ENCODE peak calls at places on chromosomes 1 and 21, in four cellular contexts. Z is GM23338, R is HuH-7.5, F is fibroblast of the conjunctiva. L is an unnamed sample.
A peak's percentile ranks its signal among the peaks of the same experiment; 100 is the strongest.

GRCh38 chr1:157034137-157034800 is 11.3 kb downstream of the ARHGEF11 start:
- DNase-seq in Z (no peak), R (no peak), F (no peak), L (no peak)

GRCh38 chr21:43719748-43720538 is 1.0 kb downstream of the PDXK start:
- DNase-seq in Z (no peak), R (no peak), F (no peak), L (peak; percentile 31)

GRCh38 chr1:75901371-75901770 is 30.8 kb downstream of the ASB17 start:
- DNase-seq in Z (no peak), R (no peak), F (no peak), L (no peak)

GRCh38 chr1:60911980-60912692 is 170.2 kb upstream of the NFIA start:
- DNase-seq in Z (peak; percentile 69), R (no peak), F (no peak), L (no peak)

GRCh38 chr1:209421186-209421585 is 162.3 kb upstream of the CAMK1G start:
- DNase-seq in Z (no peak), R (no peak), F (no peak), L (no peak)

GRCh38 chr1:233289676-233290075 is 5.8 kb downstream of the PCNX2 start:
- DNase-seq in Z (peak; percentile 87), R (no peak), F (no peak), L (no peak)

GRCh38 chr1:3248416-3249141 is 179.6 kb downstream of the PRDM16 start:
- DNase-seq in Z (no peak), R (no peak), F (no peak), L (no peak)

GRCh38 chr1:97159342-97159741 is 437.8 kb downstream of the PTBP2 start:
- DNase-seq in Z (no peak), R (no peak), F (no peak), L (no peak)

GRCh38 chr1:100597069-100597741 is 59.3 kb downstream of the GPR88 start:
- DNase-seq in Z (no peak), R (no peak), F (no peak), L (peak; percentile 91)

GRCh38 chr1:226609836-226610455 is 61.4 kb downstream of the STUM start:
- DNase-seq in Z (no peak), R (no peak), F (no peak), L (no peak)

GRCh38 chr1:155013632-155014031 is 11.0 kb downstream of the ZBTB7B start:
- DNase-seq in Z (no peak), R (no peak), F (no peak), L (no peak)

GRCh38 chr1:15858069-15858670 is 10.7 kb downstream of the SPEN start:
- DNase-seq in Z (no peak), R (no peak), F (no peak), L (no peak)

GRCh38 chr1:44146536-44147361 is 5.3 kb upstream of the KLF18 start:
- DNase-seq in Z (peak; percentile 54), R (no peak), F (no peak), L (no peak)

GRCh38 chr1:36871146-36871971 is 163.0 kb downstream of the GRIK3 start:
- DNase-seq in Z (no peak), R (no peak), F (no peak), L (no peak)

GRCh38 chr1:77539510-77540142 is 142.8 kb downstream of the ZZZ3 start:
- DNase-seq in Z (no peak), R (no peak), F (peak; percentile 95), L (peak; percentile 74)

GRCh38 chr1:213264534-213264933 is 213.5 kb downstream of the RPS6KC1 start:
- DNase-seq in Z (no peak), R (no peak), F (no peak), L (no peak)

GRCh38 chr1:8276173-8276914 is 41.6 kb upstream of the SLC45A1 start:
- DNase-seq in Z (no peak), R (no peak), F (no peak), L (peak; percentile 11)

GRCh38 chr1:156859523-156860112 is 701 bp upstream of the INSRR start:
- DNase-seq in Z (peak; percentile 55), R (peak; percentile 64), F (no peak), L (peak; percentile 25)

GRCh38 chr1:63813829-63814277 is 40.0 kb downstream of the ROR1 start:
- DNase-seq in Z (no peak), R (no peak), F (peak; percentile 48), L (peak; percentile 70)

GRCh38 chr1:175678471-175678870 is 64.9 kb downstream of the TNR start:
- DNase-seq in Z (no peak), R (no peak), F (no peak), L (peak; percentile 31)

GRCh38 chr1:7592120-7592798 is 178.8 kb upstream of the VAMP3 start:
- DNase-seq in Z (no peak), R (no peak), F (no peak), L (no peak)

GRCh38 chr21:44322621-44323325 is 16.4 kb downstream of the CFAP410 start:
- DNase-seq in Z (no peak), R (no peak), F (no peak), L (no peak)

GRCh38 chr1:171730052-171730451 is 11.8 kb downstream of the VAMP4 start:
- DNase-seq in Z (no peak), R (no peak), F (no peak), L (no peak)

GRCh38 chr1:197481101-197481500 is 213.0 kb downstream of the CRB1 start:
- DNase-seq in Z (no peak), R (no peak), F (no peak), L (peak; percentile 25)

GRCh38 chr1:61056674-61057439 is 25.5 kb upstream of the NFIA start:
- DNase-seq in Z (peak; percentile 8), R (no peak), F (no peak), L (peak; percentile 55)

GRCh38 chr1:234357831-234358230 is 15.4 kb upstream of the COA6 start:
- DNase-seq in Z (no peak), R (no peak), F (no peak), L (no peak)

GRCh38 chr1:116033322-116033721 is 57.0 kb downstream of the SLC22A15 start:
- DNase-seq in Z (no peak), R (no peak), F (no peak), L (no peak)

GRCh38 chr1:229159668-229160544 is 111.0 kb upstream of the RAB4A start:
- DNase-seq in Z (no peak), R (no peak), F (no peak), L (no peak)

GRCh38 chr1:204304067-204304466 is 55.7 kb downstream of the PLEKHA6 start:
- DNase-seq in Z (peak; percentile 86), R (no peak), F (no peak), L (no peak)

GRCh38 chr1:179126338-179127060 is 44.6 kb downstream of the TOR3A start:
- DNase-seq in Z (no peak), R (no peak), F (no peak), L (no peak)